ENCODE peak calls at places on chromosomes 1 and 21, in eight cellular contexts. Z is fibroblast of pulmonary artery; P is brain microvascular endothelial cell; N is SK-N-SH; Y is cardiac muscle cell; V is right lobe of liver; C is CD8-positive, alpha-beta T cell; O is mammary epithelial cell. H is an unnamed sample.

GRCh38 chr1:25023826-25024225 is 93.8 kb upstream of the RUNX3 start:
- DNase-seq in Z (no peak), P (no peak), N (no peak), Y (no peak), V (no peak), C (no peak), O (no peak), H (no peak)

GRCh38 chr1:44808063-44808937 is at the start of gene BTBD19:
- DNase-seq in Z (peak), P (peak), N (peak), Y (peak), V (peak), C (peak), O (no peak), H (peak)

GRCh38 chr1:175968486-175969182 is 225.2 kb upstream of the TNR start:
- DNase-seq in Z (no peak), P (no peak), N (no peak), Y (no peak), V (no peak), C (no peak), O (no peak), H (peak)

GRCh38 chr21:36032647-36033406 is 27.5 kb downstream of the SETD4 start:
- DNase-seq in Z (no peak), P (no peak), N (no peak), Y (no peak), V (no peak), C (no peak), O (no peak), H (no peak)

GRCh38 chr1:203129501-203130231 is 2.1 kb downstream of the ADORA1 start:
- DNase-seq in Z (no peak), P (no peak), N (peak), Y (no peak), V (peak), C (peak), O (no peak), H (no peak)

GRCh38 chr1:209988706-209989105 is 50.7 kb downstream of the SYT14 start:
- DNase-seq in Z (peak), P (no peak), N (no peak), Y (no peak), V (no peak), C (no peak), O (peak), H (peak)

GRCh38 chr1:218349365-218350021 is 4.4 kb downstream of the TGFB2 start:
- DNase-seq in Z (peak), P (no peak), N (no peak), Y (no peak), V (no peak), C (no peak), O (no peak), H (no peak)

GRCh38 chr1:85058781-85059180 is 10.5 kb upstream of the MCOLN3 start:
- DNase-seq in Z (no peak), P (no peak), N (no peak), Y (no peak), V (no peak), C (no peak), O (no peak), H (no peak)

GRCh38 chr1:114458208-114458777 is 52.7 kb downstream of the TRIM33 start:
- DNase-seq in Z (peak), P (peak), N (no peak), Y (peak), V (no peak), C (no peak), O (peak), H (peak)

GRCh38 chr21:45414396-45415187 is 9.6 kb downstream of the COL18A1 start:
- DNase-seq in Z (no peak), P (no peak), N (no peak), Y (no peak), V (peak), C (no peak), O (no peak), H (no peak)

GRCh38 chr1:30778156-30778978 is 20.8 kb upstream of the LAPTM5 start:
- DNase-seq in Z (peak), P (peak), N (peak), Y (peak), V (peak), C (no peak), O (peak), H (peak)

GRCh38 chr1:55195523-55196233 is 19.5 kb downstream of the USP24 start:
- DNase-seq in Z (peak), P (no peak), N (no peak), Y (peak), V (no peak), C (no peak), O (peak), H (no peak)

GRCh38 chr1:40636777-40637176 is 28.7 kb downstream of the RIMS3 start:
- DNase-seq in Z (no peak), P (no peak), N (peak), Y (no peak), V (no peak), C (no peak), O (no peak), H (no peak)

GRCh38 chr1:108568589-108568988 is 8.7 kb downstream of the EEIG2 start:
- DNase-seq in Z (no peak), P (no peak), N (no peak), Y (no peak), V (no peak), C (no peak), O (no peak), H (no peak)

GRCh38 chr1:209207701-209208286 is 375.7 kb upstream of the CAMK1G start:
- DNase-seq in Z (peak), P (peak), N (peak), Y (peak), V (peak), C (no peak), O (peak), H (no peak)

GRCh38 chr1:15953294-15953771 is 22.6 kb downstream of the ZBTB17 start:
- DNase-seq in Z (peak), P (no peak), N (no peak), Y (peak), V (no peak), C (no peak), O (no peak), H (no peak)

GRCh38 chr1:68625636-68626035 is 128.8 kb upstream of the DEPDC1 start:
- DNase-seq in Z (no peak), P (no peak), N (no peak), Y (no peak), V (no peak), C (no peak), O (no peak), H (no peak)

GRCh38 chr1:109569323-109569722 is 20.9 kb downstream of the GNAI3 start:
- DNase-seq in Z (no peak), P (no peak), N (no peak), Y (no peak), V (no peak), C (no peak), O (no peak), H (no peak)

GRCh38 chr21:42737969-42738590 is 84.7 kb downstream of the PDE9A start:
- DNase-seq in Z (peak), P (no peak), N (no peak), Y (peak), V (peak), C (peak), O (no peak), H (no peak)

GRCh38 chr1:159279754-159280153 is 22.4 kb upstream of the FCER1A start:
- DNase-seq in Z (no peak), P (no peak), N (no peak), Y (no peak), V (no peak), C (no peak), O (no peak), H (no peak)

GRCh38 chr21:41954654-41955499 is 1.1 kb upstream of the C2CD2 start:
- DNase-seq in Z (no peak), P (no peak), N (no peak), Y (no peak), V (no peak), C (no peak), O (no peak), H (no peak)

GRCh38 chr1:180257461-180257860 is 27.4 kb downstream of the LHX4 start:
- DNase-seq in Z (no peak), P (no peak), N (no peak), Y (no peak), V (no peak), C (no peak), O (no peak), H (no peak)

GRCh38 chr1:70358921-70359564 is 4.5 kb upstream of the ANKRD13C start:
- DNase-seq in Z (no peak), P (no peak), N (no peak), Y (peak), V (no peak), C (no peak), O (peak), H (no peak)

GRCh38 chr1:46547481-46548383 is 3.7 kb downstream of the KNCN start:
- DNase-seq in Z (peak), P (peak), N (peak), Y (peak), V (no peak), C (no peak), O (peak), H (no peak)

GRCh38 chr1:113978863-113979702 is at the start of gene OLFML3:
- DNase-seq in Z (peak), P (peak), N (peak), Y (peak), V (peak), C (no peak), O (peak), H (peak)

GRCh38 chr1:205442051-205442721 is 13.7 kb downstream of the BLACAT1 start:
- DNase-seq in Z (no peak), P (no peak), N (no peak), Y (no peak), V (no peak), C (no peak), O (no peak), H (no peak)

GRCh38 chr1:9822897-9823692 is 670 bp downstream of the CLSTN1 start:
- DNase-seq in Z (peak), P (no peak), N (no peak), Y (peak), V (no peak), C (peak), O (no peak), H (no peak)

GRCh38 chr21:21324297-21324696 is 326.1 kb downstream of the NCAM2 start:
- DNase-seq in Z (no peak), P (no peak), N (no peak), Y (no peak), V (no peak), C (no peak), O (no peak), H (no peak)
- TF ChIP-seq CTCF in Z (no peak), P (no peak), N (no peak), Y (no peak), V (no peak), C (no peak), O (no peak), H (no peak)

GRCh38 chr1:168706376-168706995 is 22.5 kb downstream of the DPT start:
- DNase-seq in Z (no peak), P (no peak), N (no peak), Y (no peak), V (no peak), C (no peak), O (no peak), H (no peak)

GRCh38 chr1:168708698-168709406 is 20.2 kb downstream of the DPT start:
- DNase-seq in Z (no peak), P (no peak), N (peak), Y (no peak), V (no peak), C (no peak), O (no peak), H (peak)

GRCh38 chr1:168714012-168714411 is 15.0 kb downstream of the DPT start:
- DNase-seq in Z (no peak), P (no peak), N (no peak), Y (no peak), V (no peak), C (no peak), O (no peak), H (no peak)

GRCh38 chr1:168709896-168710305 is 19.1 kb downstream of the DPT start:
- DNase-seq in Z (peak), P (peak), N (no peak), Y (peak), V (no peak), C (no peak), O (peak), H (peak)

DNA sequence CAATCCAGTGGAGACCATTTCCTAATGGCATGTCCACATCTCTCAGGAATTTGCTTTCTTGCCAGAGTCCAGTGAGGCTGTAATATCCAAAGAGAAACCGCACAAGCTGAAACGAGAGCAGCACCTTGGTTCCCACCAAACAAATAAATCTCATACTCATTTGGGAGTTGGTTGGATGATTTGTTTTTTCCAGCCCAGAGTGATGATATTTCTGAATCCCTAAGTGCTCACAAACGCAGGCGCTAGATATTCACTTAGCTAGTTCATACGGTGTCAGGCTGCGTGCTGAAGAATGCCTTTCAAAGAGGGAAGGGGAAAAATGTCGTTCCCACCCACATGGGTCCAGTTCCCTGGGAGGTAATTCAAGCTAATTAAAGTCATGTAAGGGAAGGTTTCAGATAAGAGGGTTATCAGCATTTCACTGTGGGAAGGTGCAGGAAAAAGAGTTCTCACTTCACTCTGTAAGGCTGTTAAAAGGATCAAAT is 19.6 kb downstream of the DPT start:
- DNase-seq in Z (peak), P (peak), N (no peak), Y (peak), V (no peak), C (no peak), O (peak), H (peak)
- H3K4me3 ChIP-seq in Z (no peak), P (peak), N (peak), Y (no peak), V (no peak), C (no peak), O (no peak), H (no peak)

GRCh38 chr1:184510110-184510509 is 123.3 kb downstream of the C1orf21 start:
- DNase-seq in Z (no peak), P (no peak), N (no peak), Y (no peak), V (no peak), C (no peak), O (no peak), H (no peak)

GRCh38 chr1:184507165-184507564 is 120.3 kb downstream of the C1orf21 start:
- DNase-seq in Z (no peak), P (no peak), N (no peak), Y (no peak), V (no peak), C (no peak), O (no peak), H (no peak)

GRCh38 chr1:184506501-184506900 is 119.7 kb downstream of the C1orf21 start:
- DNase-seq in Z (no peak), P (no peak), N (no peak), Y (no peak), V (no peak), C (no peak), O (no peak), H (no peak)

GRCh38 chr1:184507604-184508289 is 120.9 kb downstream of the C1orf21 start:
- DNase-seq in Z (peak), P (no peak), N (no peak), Y (peak), V (no peak), C (no peak), O (no peak), H (no peak)

DNA sequence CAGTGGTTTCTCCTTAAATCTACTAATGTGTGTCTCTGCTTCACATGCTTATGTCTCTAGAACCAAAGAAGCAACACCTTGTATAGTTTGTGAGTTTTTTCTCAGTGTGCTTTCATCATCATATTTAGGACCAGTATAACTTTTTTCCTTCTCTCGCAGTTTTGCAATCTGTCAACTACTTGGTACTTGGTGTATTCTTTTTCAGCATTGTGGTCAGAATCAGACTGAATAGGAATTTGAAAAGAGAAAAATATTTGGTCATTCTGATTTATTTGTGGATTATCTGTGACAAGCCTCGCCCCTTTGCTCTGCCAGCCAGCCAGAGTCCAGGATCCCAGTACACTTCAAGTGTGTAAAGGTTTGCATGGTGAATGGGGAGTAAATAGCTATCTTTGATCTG is 122.3 kb downstream of the C1orf21 start:
- DNase-seq in Z (no peak), P (no peak), N (no peak), Y (peak), V (no peak), C (no peak), O (no peak), H (no peak)
- TF ChIP-seq CTCF in Z (no peak), P (no peak), N (no peak), Y (no peak), V (no peak), C (no peak), O (no peak), H (no peak)

GRCh38 chr1:89701746-89702241 is 68.9 kb downstream of the LRRC8C start:
- DNase-seq in Z (peak), P (no peak), N (peak), Y (peak), V (no peak), C (no peak), O (no peak), H (no peak)
- H3K4me3 ChIP-seq in Z (no peak), P (no peak), N (no peak), Y (no peak), V (no peak), C (no peak), O (no peak), H (no peak)

GRCh38 chr1:5140136-5140535 is 485.7 kb downstream of the AJAP1 start:
- DNase-seq in Z (no peak), P (no peak), N (no peak), Y (no peak), V (no peak), C (no peak), O (no peak), H (no peak)

GRCh38 chr1:5140962-5141361 is 486.6 kb downstream of the AJAP1 start:
- DNase-seq in Z (no peak), P (no peak), N (no peak), Y (no peak), V (no peak), C (no peak), O (no peak), H (no peak)

GRCh38 chr1:5141750-5142149 is 487.3 kb downstream of the AJAP1 start:
- DNase-seq in Z (no peak), P (no peak), N (no peak), Y (no peak), V (no peak), C (no peak), O (no peak), H (no peak)

DNA sequence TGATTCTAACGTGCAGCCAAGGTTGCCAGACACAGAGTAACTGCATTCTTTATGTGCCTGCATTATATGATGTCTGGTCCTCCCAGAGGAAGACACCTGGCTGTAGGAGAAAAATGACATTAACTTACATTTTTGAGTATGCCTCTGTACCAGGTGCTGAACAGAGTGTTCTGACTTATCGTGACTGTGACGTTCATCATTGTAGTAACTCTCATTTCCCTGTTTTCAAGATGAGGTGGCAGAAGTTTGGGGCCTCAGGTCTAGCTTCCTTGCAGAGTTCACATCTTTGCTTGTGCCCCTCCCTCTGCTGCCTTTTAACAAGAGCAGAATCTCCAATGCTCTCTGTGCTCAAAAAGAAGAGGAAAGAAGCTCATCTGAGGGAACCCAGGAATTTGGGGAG is 488.0 kb downstream of the AJAP1 start:
- DNase-seq in Z (no peak), P (no peak), N (no peak), Y (no peak), V (no peak), C (no peak), O (no peak), H (no peak)
- TF ChIP-seq CTCF in Z (no peak), P (no peak), N (no peak), Y (no peak), V (no peak), C (no peak), O (no peak), H (no peak)

DNA sequence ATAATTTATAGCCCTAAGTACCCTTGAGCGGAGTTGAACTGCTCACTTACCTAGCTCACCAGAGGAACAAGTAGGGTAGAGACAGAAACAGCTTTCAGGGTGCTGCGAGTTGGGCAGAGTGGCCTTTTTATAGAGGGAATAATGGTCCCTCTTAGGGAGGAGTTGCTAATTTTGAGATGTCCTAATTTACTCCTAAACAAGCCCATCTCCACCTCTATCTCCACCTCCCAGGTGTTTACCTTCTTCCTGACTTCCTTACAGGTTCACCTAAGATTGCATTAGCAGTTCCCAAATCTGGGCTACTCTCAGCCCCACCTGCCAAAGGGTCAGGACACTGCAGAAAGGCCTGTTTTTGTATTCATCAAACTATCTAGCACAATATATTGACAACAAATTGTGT is at the start of gene HRNR:
- DNase-seq in Z (no peak), P (no peak), N (no peak), Y (no peak), V (no peak), C (no peak), O (no peak), H (no peak)
- H3K4me3 ChIP-seq in Z (no peak), P (no peak), N (no peak), Y (no peak), V (no peak), C (no peak), O (no peak), H (no peak)